ENCODE peak calls at places on chromosomes 2 and 18, in five cellular contexts. U is neuronal stem cell, V is H1, X is H9, W is trophoblast cell. C is an unnamed sample.

GRCh38 chr2:38095996-38096861 is 20.3 kb upstream of the CYP1B1 start:
- DNase-seq in U (no peak), V (no peak), X (no peak), W (peak), C (peak)

GRCh38 chr2:158702740-158703139 is 92.4 kb upstream of the DAPL1 start:
- DNase-seq in U (no peak), W (no peak), X (no peak), V (no peak), C (no peak)

GRCh38 chr18:74604774-74605173 is 7.1 kb downstream of the ZNF407 start:
- DNase-seq in W (no peak), V (no peak), U (no peak), X (no peak), C (peak)

GRCh38 chr18:50663626-50664441 is 103.9 kb downstream of the MAPK4 start:
- DNase-seq in U (no peak), W (no peak), V (no peak), X (no peak), C (no peak)

GRCh38 chr2:160282063-160282580 is 82.0 kb upstream of the ITGB6 start:
- DNase-seq in U (no peak), W (no peak), X (no peak), V (no peak), C (no peak)

GRCh38 chr2:98598781-98599428 is 9.4 kb downstream of the COA5 start:
- DNase-seq in V (no peak), U (no peak), W (peak), X (no peak), C (peak)

GRCh38 chr2:8328189-8328588 is 353.7 kb upstream of the ID2 start:
- DNase-seq in U (no peak), V (no peak), X (no peak), W (no peak), C (no peak)

GRCh38 chr18:3898866-3899613 is 449.1 kb downstream of the TGIF1 start:
- DNase-seq in U (no peak), V (no peak), W (no peak), X (no peak), C (no peak)

GRCh38 chr2:62934501-62934900 is 116.1 kb upstream of the OTX1 start:
- DNase-seq in W (no peak), U (no peak), X (no peak), V (no peak), C (peak)

GRCh38 chr2:225270861-225271260 is 128.6 kb upstream of the NYAP2 start:
- DNase-seq in X (no peak), V (no peak), W (peak), U (no peak), C (peak)

GRCh38 chr2:146661494-146662096 is 1183.2 kb upstream of the ACVR2A start:
- DNase-seq in X (no peak), W (peak), V (no peak), U (peak), C (peak)

GRCh38 chr2:101113441-101114267 is 37.5 kb downstream of the TBC1D8 start:
- DNase-seq in W (peak), V (peak), U (no peak), X (peak), C (peak)

GRCh38 chr2:95389256-95390119 is 13.0 kb upstream of the FAHD2A start:
- DNase-seq in W (peak), X (peak), V (no peak), U (peak), C (peak)

GRCh38 chr2:128316777-128317185 is 1.9 kb downstream of the HS6ST1 start:
- DNase-seq in W (no peak), V (no peak), U (no peak), X (no peak), C (no peak)

GRCh38 chr2:12970861-12971260 is 254.1 kb downstream of the TRIB2 start:
- DNase-seq in V (no peak), U (no peak), X (no peak), W (no peak), C (peak)

GRCh38 chr2:171432969-171433762 is 624 bp downstream of the METTL8 start:
- DNase-seq in U (no peak), V (no peak), X (peak), W (peak), C (peak)

GRCh38 chr2:167212054-167212648 is 323.9 kb downstream of the XIRP2 start:
- DNase-seq in U (peak), V (no peak), W (peak), X (no peak), C (peak)

GRCh38 chr2:238716585-238716984 is 131.3 kb upstream of the TWIST2 start:
- DNase-seq in U (no peak), X (peak), V (no peak), W (no peak), C (no peak)

GRCh38 chr2:197328461-197328860 is 17.9 kb upstream of the ANKRD44 start:
- DNase-seq in W (no peak), U (no peak), V (no peak), X (no peak), C (no peak)

GRCh38 chr18:39039828-39040227 is 1474.2 kb upstream of the CELF4 start:
- DNase-seq in W (no peak), X (no peak), U (no peak), V (no peak), C (no peak)

GRCh38 chr2:148614024-148614331 is 30.6 kb upstream of the EPC2 start:
- DNase-seq in X (peak), V (no peak), U (peak), W (no peak), C (no peak)

GRCh38 chr18:3508576-3509559 is 58.9 kb downstream of the TGIF1 start:
- DNase-seq in W (no peak), U (no peak), X (peak), V (no peak), C (peak)

GRCh38 chr2:156333951-156334495 is 1.5 kb upstream of the NR4A2 start:
- DNase-seq in W (peak), X (peak), U (peak), V (no peak), C (no peak)

GRCh38 chr2:152454391-152454790 is 119.4 kb downstream of the FMNL2 start:
- DNase-seq in X (no peak), V (no peak), W (no peak), U (no peak), C (no peak)

GRCh38 chr18:2948038-2948437 is 64.9 kb downstream of the LPIN2 start:
- DNase-seq in W (peak), V (no peak), X (no peak), U (no peak), C (peak)

GRCh38 chr2:112708968-112709367 is 11.9 kb upstream of the NT5DC4 start:
- DNase-seq in W (no peak), V (no peak), X (no peak), U (no peak), C (no peak)

GRCh38 chr2:88560619-88561307 is 66.5 kb downstream of the EIF2AK3 start:
- DNase-seq in W (no peak), U (no peak), X (no peak), V (no peak), C (no peak)

GRCh38 chr2:206614825-206615224 is 27.5 kb upstream of the FAM237A start:
- DNase-seq in V (peak), X (no peak), U (no peak), W (peak), C (peak)

GRCh38 chr18:8142131-8142711 is 467.0 kb upstream of the RAB12 start:
- DNase-seq in V (no peak), X (no peak), U (no peak), W (no peak), C (peak)

GRCh38 chr2:20065885-20066602 is 14.6 kb upstream of the LAPTM4A start:
- DNase-seq in V (no peak), X (no peak), W (peak), U (no peak), C (peak)

DNA sequence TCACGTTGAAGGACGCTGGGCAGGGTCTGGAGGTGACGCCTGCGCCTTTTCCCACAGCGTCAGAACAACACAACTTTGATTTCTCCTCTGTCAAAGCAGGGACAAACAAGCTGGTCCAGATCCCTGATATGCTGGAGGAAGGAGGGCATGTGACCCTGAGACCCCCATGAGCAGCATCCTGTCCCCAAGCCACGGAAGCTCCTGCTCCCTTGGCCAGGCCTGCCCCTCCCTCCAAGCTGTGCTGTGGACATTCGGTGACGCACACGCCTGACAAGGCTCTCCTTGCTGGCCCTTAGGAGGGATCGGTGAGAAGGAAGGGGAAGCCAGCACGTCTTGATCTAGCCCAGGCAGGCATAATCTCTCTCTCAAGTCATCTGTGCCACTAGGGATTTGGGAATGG is 11.3 kb downstream of the MLPH start:
- DNase-seq in W (no peak), V (no peak), U (no peak), X (no peak), C (peak)
- H2BK12ac ChIP-seq in W (no peak), V (no peak), U (no peak), X (no peak), C (peak)

GRCh38 chr2:34806891-34807290 is 1207.8 kb upstream of the FAM98A start:
- DNase-seq in U (no peak), V (no peak), W (no peak), X (no peak), C (no peak)
- H2BK12ac ChIP-seq in U (no peak), V (no peak), W (no peak), X (no peak), C (no peak)

GRCh38 chr2:71791501-71792135 is 338.3 kb downstream of the DYSF start:
- DNase-seq in V (no peak), W (no peak), X (no peak), U (no peak), C (no peak)

GRCh38 chr2:71792926-71793761 is 339.8 kb downstream of the DYSF start:
- DNase-seq in U (no peak), V (no peak), X (no peak), W (peak), C (peak)

GRCh38 chr2:71789556-71790219 is 336.3 kb downstream of the DYSF start:
- DNase-seq in U (no peak), W (peak), X (no peak), V (no peak), C (no peak)

GRCh38 chr2:71790261-71791038 is 337.1 kb downstream of the DYSF start:
- DNase-seq in V (no peak), U (no peak), W (no peak), X (no peak), C (no peak)

DNA sequence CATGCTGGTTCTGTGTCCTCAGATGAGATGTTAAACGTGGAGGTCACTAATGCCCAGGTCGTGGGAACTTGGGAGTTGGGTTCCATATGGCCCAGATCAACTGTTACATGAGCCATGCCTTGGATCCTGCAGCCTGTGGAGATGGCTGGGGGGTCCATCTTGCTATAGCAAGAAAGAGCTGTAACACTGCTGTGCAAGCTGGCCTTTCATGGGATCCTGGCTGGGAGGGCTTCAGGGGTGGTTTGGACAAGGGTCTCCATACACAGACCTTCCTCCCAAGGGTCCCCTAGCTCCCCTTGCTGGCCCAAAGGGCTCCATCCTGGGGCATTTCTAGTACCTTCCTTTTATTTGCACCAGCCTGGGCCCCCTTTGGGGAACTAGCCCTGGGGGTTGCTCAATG is 337.7 kb downstream of the DYSF start:
- DNase-seq in U (no peak), X (no peak), V (no peak), W (no peak), C (no peak)
- H2BK12ac ChIP-seq in U (no peak), X (no peak), V (peak), W (no peak), C (no peak)

DNA sequence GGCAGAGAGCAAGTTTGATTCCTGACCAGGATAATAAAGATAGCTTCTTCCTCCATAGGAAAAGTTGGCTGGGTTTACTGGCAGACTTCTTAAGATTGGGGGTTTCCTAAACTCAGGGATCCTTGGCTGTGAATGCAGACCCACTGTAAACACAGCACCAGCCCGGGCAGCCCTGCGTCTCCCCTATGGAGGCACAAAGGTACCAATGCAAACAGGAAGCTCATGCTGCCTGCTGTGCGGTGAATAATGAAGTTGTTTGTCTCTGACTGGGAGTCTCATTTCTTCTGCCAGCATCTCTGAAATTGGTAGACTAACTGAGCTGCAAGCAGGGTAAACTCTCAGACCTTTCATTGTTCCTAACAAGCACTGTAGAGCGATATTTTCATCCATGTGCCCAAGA is 96.1 kb upstream of the ARHGAP28 start:
- DNase-seq in W (no peak), V (peak), X (peak), U (peak), C (no peak)
- H2BK12ac ChIP-seq in W (no peak), V (no peak), X (no peak), U (no peak), C (no peak)

GRCh38 chr2:174692256-174692830 is 71.9 kb downstream of the CHRNA1 start:
- DNase-seq in W (no peak), U (no peak), X (no peak), V (no peak), C (no peak)
- H2BK12ac ChIP-seq in W (no peak), U (no peak), X (no peak), V (no peak), C (no peak)

DNA sequence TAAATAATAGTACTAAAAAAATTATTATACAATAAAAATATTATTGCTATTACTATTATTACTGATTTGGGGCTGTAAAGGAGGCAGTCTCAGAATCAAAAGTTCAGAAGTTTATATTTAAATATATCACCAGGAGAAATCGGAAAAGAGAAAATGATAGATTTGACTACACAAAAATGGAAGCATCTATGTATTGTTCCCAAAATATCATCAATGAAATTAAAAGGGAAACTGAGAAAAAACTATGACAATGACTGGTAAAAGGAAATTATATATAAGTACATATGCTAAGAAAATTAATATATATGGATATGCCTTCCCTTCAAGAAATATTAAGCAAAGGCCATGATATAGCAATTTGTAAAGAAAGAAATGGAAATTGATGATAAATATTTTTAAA is 7.7 kb upstream of the TXNDC2 start:
- DNase-seq in U (no peak), V (no peak), X (no peak), W (no peak), C (no peak)
- H2BK12ac ChIP-seq in U (no peak), V (no peak), X (no peak), W (no peak), C (no peak)

DNA sequence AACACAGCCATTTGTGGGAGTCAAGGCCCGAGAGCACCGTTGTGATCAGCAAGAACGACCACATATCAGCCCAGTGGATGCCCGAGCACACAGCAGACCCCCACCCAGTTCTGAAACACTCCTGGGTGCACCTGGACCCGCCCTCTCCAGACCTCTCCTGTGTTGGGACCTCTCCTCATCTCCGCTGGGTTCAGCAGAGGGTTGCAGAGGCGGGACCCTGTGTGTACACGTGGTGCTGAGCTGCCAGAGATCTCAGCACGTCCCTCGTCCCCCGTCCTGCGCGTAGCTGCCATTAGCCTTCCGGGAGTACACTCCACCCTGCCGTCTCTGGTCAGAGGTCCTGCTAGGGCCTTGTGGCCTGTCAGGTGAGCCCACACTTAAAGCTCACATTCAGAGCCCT is 51.7 kb downstream of the ADI1 start:
- DNase-seq in W (no peak), V (no peak), X (no peak), U (no peak), C (no peak)
- H2BK12ac ChIP-seq in W (no peak), V (no peak), X (no peak), U (no peak), C (no peak)

GRCh38 chr2:120935339-120936313 is 200.0 kb downstream of the GLI2 start:
- DNase-seq in V (no peak), X (no peak), W (peak), U (peak), C (peak)

GRCh38 chr2:120936476-120937334 is 201.0 kb downstream of the GLI2 start:
- DNase-seq in V (no peak), X (no peak), W (peak), U (no peak), C (peak)

GRCh38 chr2:120934221-120934639 is 198.6 kb downstream of the GLI2 start:
- DNase-seq in W (no peak), X (no peak), U (no peak), V (no peak), C (peak)

GRCh38 chr2:120933693-120934092 is 198.0 kb downstream of the GLI2 start:
- DNase-seq in W (no peak), X (no peak), V (no peak), U (no peak), C (no peak)

GRCh38 chr2:120934891-120935338 is 199.2 kb downstream of the GLI2 start:
- DNase-seq in W (peak), X (no peak), U (no peak), V (no peak), C (peak)
- H2BK12ac ChIP-seq in W (peak), X (no peak), U (no peak), V (no peak), C (peak)

C was measured in mesenchymal stem cell.